ENCODE peak calls at places on chromosomes 7 and 10, in four cellular contexts. C is K562, J is HepG2, I is GM12878. Y is an unnamed sample.

GRCh38 chr10:5234106-5234877 is 37.7 kb downstream of the AKR1C4 start:
- DNase-seq in C (no peak), J (peak), I (no peak), Y (no peak)

GRCh38 chr7:70504254-70504653 is 627.7 kb upstream of the GALNT17 start:
- DNase-seq in C (no peak), I (no peak), J (no peak), Y (no peak)

GRCh38 chr10:70034252-70034651 is 18.4 kb upstream of the MACROH2A2 start:
- DNase-seq in J (no peak), C (no peak), I (no peak), Y (no peak)

GRCh38 chr10:71461917-71462641 is 65.4 kb downstream of the CDH23 start:
- DNase-seq in C (no peak), I (no peak), J (no peak), Y (no peak)

GRCh38 chr7:131616487-131616886 is 60.1 kb upstream of the PODXL start:
- DNase-seq in C (no peak), I (no peak), J (no peak), Y (no peak)

GRCh38 chr7:79528421-79528820 is 75.0 kb upstream of the MAGI2 start:
- DNase-seq in I (no peak), C (no peak), J (no peak), Y (peak)

GRCh38 chr7:140230862-140231778 is 54.3 kb upstream of the KDM7A start:
- DNase-seq in J (peak), I (no peak), C (peak), Y (peak)

GRCh38 chr10:85098835-85099521 is 770.6 kb downstream of the CCSER2 start:
- DNase-seq in I (no peak), J (no peak), C (no peak), Y (no peak)

GRCh38 chr7:41688012-41688625 is 14.8 kb downstream of the INHBA start:
- DNase-seq in J (no peak), I (no peak), C (no peak), Y (no peak)

GRCh38 chr10:113525713-113526112 is 27.1 kb upstream of the HABP2 start:
- DNase-seq in J (no peak), C (no peak), I (no peak), Y (no peak)

GRCh38 chr10:78472542-78472890 is 438.9 kb downstream of the RPS24 start:
- DNase-seq in I (no peak), J (no peak), C (no peak), Y (peak)

GRCh38 chr7:108528183-108528712 is 2.3 kb upstream of the PNPLA8 start:
- DNase-seq in J (no peak), I (no peak), C (no peak), Y (no peak)

GRCh38 chr7:108525327-108525984 is 479 bp downstream of the PNPLA8 start:
- DNase-seq in J (peak), C (peak), I (no peak), Y (peak)

GRCh38 chr7:108529341-108529740 is 3.4 kb upstream of the PNPLA8 start:
- DNase-seq in C (no peak), J (no peak), I (no peak), Y (peak)

GRCh38 chr7:108526768-108527017 is 758 bp upstream of the PNPLA8 start:
- DNase-seq in I (no peak), J (no peak), C (no peak), Y (no peak)

DNA sequence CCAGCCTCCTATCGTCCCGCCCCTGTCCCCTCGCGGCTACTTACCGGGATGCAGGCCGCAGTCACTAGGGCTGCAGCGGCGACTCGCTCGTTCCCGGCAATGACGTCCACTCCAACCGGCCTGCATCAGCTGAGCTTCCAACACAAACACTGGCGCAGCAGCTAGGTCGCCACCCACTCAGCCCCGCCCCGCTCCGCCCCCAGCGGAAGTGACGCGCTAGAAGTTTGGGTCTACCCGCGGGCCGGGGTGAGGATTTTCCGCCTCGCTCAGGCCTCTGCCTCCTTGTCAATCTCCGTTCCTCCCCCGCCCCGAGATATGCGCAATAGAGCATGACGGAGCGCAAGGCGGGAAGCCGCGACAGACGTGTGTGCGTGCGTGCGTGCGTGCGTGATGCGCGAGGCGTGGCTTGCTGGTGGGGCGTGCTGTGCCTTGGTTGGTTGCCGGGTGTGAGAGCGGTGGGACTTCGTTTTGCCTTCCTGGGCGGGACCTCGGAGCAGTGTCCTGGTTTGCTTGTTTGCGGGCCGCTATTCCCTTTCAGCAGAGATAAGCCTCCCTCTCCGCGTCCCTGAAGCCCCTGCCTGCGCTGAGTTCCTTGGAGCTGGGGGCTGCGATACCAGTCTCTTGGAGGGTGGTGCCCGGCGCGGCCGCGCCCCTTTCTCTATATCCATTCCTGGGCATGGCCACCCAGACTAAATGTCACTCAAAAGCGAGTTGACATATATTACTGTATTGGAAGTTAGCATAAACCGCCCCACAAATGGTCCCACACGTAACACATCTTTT is at the start of gene PNPLA8:
- DNase-seq in J (peak), C (peak), I (peak), Y (peak)
- TF ChIP-seq REST in J (no peak), C (no peak), I (no peak), Y (no peak)

GRCh38 chr7:90655566-90655965 is 59.4 kb downstream of the CDK14 start:
- DNase-seq in C (no peak), J (no peak), I (no peak), Y (no peak)
- TF ChIP-seq CREB1 in C (no peak), J (no peak), I (no peak), Y (no peak)

GRCh38 chr7:77799078-77799964 is 748 bp downstream of the PHTF2 start:
- DNase-seq in I (no peak), J (no peak), C (peak), Y (peak)
- TF ChIP-seq JUNB in I (no peak), J (no peak), C (no peak), Y (no peak)

DNA sequence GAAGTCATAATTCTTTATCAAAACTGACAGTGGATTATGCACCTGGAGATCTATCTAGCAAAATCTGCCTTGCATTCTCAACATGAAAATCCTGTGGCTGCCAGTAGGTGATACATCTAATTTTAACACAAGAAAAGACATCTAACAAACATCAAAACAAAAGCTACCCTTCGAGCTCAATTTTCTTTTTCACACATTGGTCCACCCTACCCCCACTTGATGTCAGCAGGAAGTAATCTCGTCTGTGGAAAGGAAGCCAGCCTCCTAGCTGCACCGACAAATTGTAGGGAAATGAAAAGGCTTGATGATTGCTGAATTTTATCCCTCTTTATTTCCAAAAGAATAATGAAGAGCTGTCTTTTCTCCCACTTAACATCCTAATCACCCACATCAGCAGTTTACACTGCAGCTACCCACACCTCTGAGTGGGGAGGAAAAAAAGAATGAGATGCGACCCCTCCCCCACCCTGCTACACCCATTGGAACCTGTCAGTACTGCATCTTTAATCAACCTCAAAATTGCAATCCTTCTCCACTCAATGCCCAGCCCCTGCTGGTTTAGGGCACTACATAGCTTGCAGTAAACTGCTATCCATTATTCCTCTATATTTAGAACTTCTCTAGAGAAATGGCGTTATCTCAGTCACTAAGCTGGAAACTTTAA is 10.6 kb upstream of the CPVL start:
- DNase-seq in J (no peak), C (no peak), I (no peak), Y (peak)
- TF ChIP-seq REST in J (no peak), C (no peak), I (no peak), Y (no peak)

GRCh38 chr10:73965890-73966768 is 31.8 kb upstream of the VCL start:
- DNase-seq in J (peak), C (no peak), I (no peak), Y (peak)
- TF ChIP-seq CREB1 in J (no peak), C (no peak), I (no peak), Y (peak)

DNA sequence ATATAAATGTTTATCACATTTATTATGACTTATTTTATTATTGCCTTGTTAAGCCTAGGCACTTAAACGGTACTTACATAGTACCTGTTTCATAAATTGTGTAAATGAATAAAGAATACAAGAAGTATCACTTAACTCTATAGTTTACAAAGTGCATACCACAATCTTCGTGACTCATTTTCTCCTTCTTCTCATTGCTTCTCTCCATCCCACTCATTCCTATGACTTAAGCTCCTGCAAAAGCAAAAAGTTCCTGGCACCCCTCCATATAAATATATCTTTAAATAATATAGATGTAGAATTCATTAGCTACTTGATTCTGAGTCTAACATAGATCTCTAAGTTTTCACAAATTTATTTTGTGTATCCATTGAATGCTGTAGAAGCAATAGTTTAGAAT is 1382.0 kb upstream of the CELF2 start:
- DNase-seq in I (no peak), C (no peak), J (no peak), Y (no peak)
- TF ChIP-seq JUNB in I (no peak), C (no peak), J (no peak), Y (no peak)

GRCh38 chr7:143492043-143492471 is 14.4 kb downstream of the TAS2R41 start:
- DNase-seq in I (no peak), C (peak), J (no peak), Y (no peak)
- TF ChIP-seq REST in I (no peak), C (no peak), J (no peak), Y (no peak)

DNA sequence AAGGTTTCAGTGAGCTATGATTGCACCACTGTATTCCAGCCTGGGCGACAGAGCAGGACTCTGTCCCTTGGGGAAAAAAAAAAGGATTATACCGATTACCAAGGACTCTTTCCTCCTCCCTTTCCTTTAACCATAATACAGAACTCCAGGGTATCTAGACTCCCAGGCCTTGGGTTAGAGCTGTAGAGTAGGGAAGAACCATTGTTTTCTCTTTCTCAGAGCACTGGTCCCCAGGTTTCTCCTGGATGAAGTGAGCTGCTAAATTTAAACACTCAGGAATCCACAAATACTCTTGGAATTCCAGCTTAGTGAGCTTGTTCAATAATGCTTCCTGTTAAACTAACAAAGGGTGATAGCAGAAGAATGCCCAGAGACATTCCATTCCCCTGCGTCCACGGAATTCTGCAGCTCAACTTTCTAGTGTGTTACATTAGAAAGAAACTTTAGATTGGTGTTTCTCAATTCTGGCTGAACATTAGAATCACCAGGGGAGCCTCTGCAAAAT is 14.6 kb upstream of the RPEL1 start:
- DNase-seq in C (no peak), I (no peak), J (peak), Y (peak)
- TF ChIP-seq CREB1 in C (no peak), I (no peak), J (no peak), Y (no peak)

GRCh38 chr10:119177708-119178370 is 773 bp downstream of the PRDX3 start:
- DNase-seq in C (no peak), I (no peak), J (peak), Y (no peak)

GRCh38 chr10:119174109-119174508 is 4.5 kb downstream of the PRDX3 start:
- DNase-seq in I (no peak), C (no peak), J (no peak), Y (no peak)

GRCh38 chr10:119176166-119176565 is 2.4 kb downstream of the PRDX3 start:
- DNase-seq in I (no peak), C (no peak), J (no peak), Y (no peak)

GRCh38 chr10:119178371-119179119 is at the start of gene PRDX3:
- DNase-seq in J (peak), C (peak), I (peak), Y (peak)
- TF ChIP-seq JUNB in J (no peak), C (no peak), I (no peak), Y (no peak)